ENCODE peak calls at places on chromosomes 2 and 18, in four cellular contexts. Q is A549, N is H1, Z is HepG2. X is an unnamed sample.

GRCh38 chr2:219506802-219507554 is 7.3 kb upstream of the ASIC4 start:
- DNase-seq in Q (no peak), N (no peak), Z (no peak), X (no peak)

GRCh38 chr2:41598161-41598894 is 449.5 kb upstream of the PKDCC start:
- DNase-seq in Q (no peak), N (no peak), Z (no peak), X (no peak)

GRCh38 chr2:221426929-221427328 is 145.2 kb downstream of the EPHA4 start:
- DNase-seq in Q (no peak), N (no peak), Z (no peak), X (no peak)

GRCh38 chr2:60706021-60706420 is 50.0 kb upstream of the PAPOLG start:
- DNase-seq in Q (no peak), N (no peak), Z (no peak), X (no peak)

GRCh38 chr2:175808858-175809257 is 193.2 kb downstream of the LNPK start:
- DNase-seq in Q (no peak), N (no peak), Z (no peak), X (no peak)

GRCh38 chr2:167420261-167420660 is 532.0 kb downstream of the XIRP2 start:
- DNase-seq in Q (no peak), N (no peak), Z (no peak), X (no peak)

GRCh38 chr2:42513252-42513918 is 19.6 kb upstream of the KCNG3 start:
- DNase-seq in Q (peak), N (no peak), Z (peak), X (peak)

GRCh38 chr2:31547485-31547884 is 33.3 kb downstream of the SRD5A2 start:
- DNase-seq in Q (no peak), N (no peak), Z (no peak), X (no peak)

GRCh38 chr2:151251012-151251411 is 10.7 kb downstream of the RBM43 start:
- DNase-seq in Q (no peak), N (no peak), Z (no peak), X (no peak)

GRCh38 chr2:102057502-102058292 is 65.9 kb downstream of the IL1R2 start:
- DNase-seq in Q (no peak), N (no peak), Z (peak), X (no peak)

GRCh38 chr2:181742908-181743722 is 62.8 kb upstream of the NEUROD1 start:
- DNase-seq in Q (peak), N (no peak), Z (peak), X (peak)

GRCh38 chr2:157628282-157628531 is 457 bp downstream of the ACVR1C start:
- DNase-seq in Q (no peak), N (no peak), Z (no peak), X (no peak)

GRCh38 chr2:235689427-235689853 is 195.6 kb downstream of the AGAP1 start:
- DNase-seq in Q (no peak), N (no peak), Z (no peak), X (no peak)

GRCh38 chr2:181656450-181657261 is at the start of gene CERKL:
- DNase-seq in Q (peak), N (peak), Z (no peak), X (no peak)

GRCh38 chr2:119821266-119821665 is 61.5 kb downstream of the PTPN4 start:
- DNase-seq in Q (no peak), N (no peak), Z (no peak), X (no peak)
- TF ChIP-seq PHF8 in Q (no peak), N (no peak), Z (no peak), X (no peak)

GRCh38 chr2:25709349-25709748 is 36.0 kb upstream of the DTNB start:
- DNase-seq in Q (no peak), N (no peak), Z (no peak), X (no peak)

GRCh38 chr2:25714740-25715139 is 41.4 kb upstream of the DTNB start:
- DNase-seq in Q (peak), N (no peak), Z (no peak), X (no peak)

GRCh38 chr2:25710750-25711149 is 37.4 kb upstream of the DTNB start:
- DNase-seq in Q (no peak), N (no peak), Z (no peak), X (no peak)

GRCh38 chr2:25712455-25712854 is 39.1 kb upstream of the DTNB start:
- DNase-seq in Q (no peak), N (no peak), Z (no peak), X (no peak)

GRCh38 chr2:25711641-25712369 is 38.4 kb upstream of the DTNB start:
- DNase-seq in Q (no peak), N (no peak), Z (no peak), X (no peak)
- TF ChIP-seq PHF8 in Q (no peak), N (no peak), Z (no peak), X (no peak)

DNA sequence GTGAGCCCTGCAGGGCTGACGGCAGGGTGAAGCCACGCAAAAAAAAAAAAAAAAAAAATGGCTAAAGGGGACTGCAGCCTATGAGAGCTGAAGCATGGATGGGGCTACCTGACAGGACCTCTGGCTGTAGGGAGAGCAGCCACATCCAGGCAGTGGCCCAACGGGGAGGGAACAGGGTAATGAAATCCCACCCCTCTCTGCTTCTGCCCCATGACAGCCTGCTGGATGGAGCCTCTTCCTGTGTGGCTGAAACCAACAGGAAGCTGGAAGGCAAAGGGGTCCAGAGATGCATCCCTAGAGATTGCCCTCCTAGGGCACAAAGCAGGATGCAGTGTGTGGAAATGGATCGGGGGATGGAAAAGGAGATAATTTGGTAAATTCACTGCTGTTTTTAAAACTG is 189.5 kb downstream of the KCNS3 start:
- DNase-seq in Q (no peak), N (no peak), Z (no peak), X (no peak)
- TF ChIP-seq PHF8 in Q (no peak), N (no peak), Z (no peak), X (no peak)

GRCh38 chr18:75128911-75129716 is 79.8 kb downstream of the PTGR3 start:
- DNase-seq in Q (no peak), N (no peak), Z (no peak), X (no peak)

GRCh38 chr18:75124967-75125358 is 84.0 kb downstream of the PTGR3 start:
- DNase-seq in Q (no peak), N (no peak), Z (no peak), X (no peak)

GRCh38 chr18:75125359-75126331 is 83.3 kb downstream of the PTGR3 start:
- DNase-seq in Q (no peak), N (peak), Z (peak), X (no peak)

GRCh38 chr18:75128051-75128605 is 80.8 kb downstream of the PTGR3 start:
- DNase-seq in Q (no peak), N (no peak), Z (no peak), X (no peak)

DNA sequence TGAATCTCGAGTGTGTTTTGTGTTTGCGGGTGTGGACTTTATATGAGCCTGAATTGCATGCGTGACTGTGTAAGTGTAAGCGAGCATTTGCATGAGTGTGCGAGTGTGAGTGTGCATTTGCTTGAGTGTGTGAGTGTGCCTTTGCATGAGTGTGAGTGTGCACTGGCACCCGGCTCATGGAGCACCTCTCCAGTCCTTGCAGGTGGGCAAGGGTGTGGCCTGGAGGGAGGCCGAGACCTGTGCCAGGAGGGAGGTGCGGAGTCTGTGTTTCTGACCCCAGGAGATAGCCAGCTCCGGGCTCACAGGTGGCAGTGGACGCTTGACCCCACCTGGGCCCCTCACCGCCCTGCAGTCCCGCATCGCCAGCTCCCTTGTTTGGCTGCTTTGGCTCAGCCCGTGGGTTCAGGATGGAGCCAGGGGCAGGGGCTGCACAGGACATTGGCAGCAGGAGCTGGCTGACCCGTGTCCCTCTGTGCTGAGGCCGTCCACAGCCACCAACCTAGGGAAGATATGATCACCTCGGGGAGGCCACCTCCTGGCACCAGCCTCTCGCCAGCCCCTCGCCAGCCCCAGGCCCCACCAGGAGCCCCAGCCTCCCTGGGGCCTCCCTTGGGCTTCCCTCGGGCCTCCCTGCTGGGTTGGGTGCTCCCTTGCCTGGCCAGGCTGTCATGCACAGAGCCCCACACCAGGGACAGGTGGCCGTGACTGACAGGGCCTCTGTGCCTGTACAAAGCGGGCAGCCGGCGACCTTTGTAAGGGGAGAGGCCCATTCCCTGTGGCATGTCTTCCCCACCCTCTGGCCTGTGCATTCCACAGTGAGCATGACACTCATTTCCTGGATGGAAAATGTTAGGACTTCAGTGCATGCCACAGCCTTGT is 81.6 kb downstream of the PTGR3 start:
- DNase-seq in Q (no peak), N (no peak), Z (peak), X (no peak)
- TF ChIP-seq PHF8 in Q (no peak), N (no peak), Z (no peak), X (no peak)

X was measured in K562.